ENCODE peak calls at places on chromosome 1, in six cellular contexts. J is T-helper 17 cell, P is NCI-H1105, R is colonic mucosa, Q is fibroblast of lung, U is NCI-H446 treated with DMSO at 0.1 percent for 48 hours. T is an unnamed sample.

GRCh38 chr1:54204199-54204598 is 4.2 kb downstream of the MRPL37 start:
- DNase-seq in J (no peak), P (no peak), R (no peak), Q (no peak), U (no peak), T (no peak)

GRCh38 chr1:178502856-178503255 is 6.1 kb upstream of the CLEC20A start:
- DNase-seq in J (no peak), P (no peak), R (no peak), Q (no peak), U (no peak), T (no peak)

GRCh38 chr1:170114916-170115315 is 30.8 kb upstream of the NTMT2 start:
- DNase-seq in J (no peak), P (no peak), R (no peak), Q (peak), U (no peak), T (no peak)

GRCh38 chr1:35622510-35623171 is 18.7 kb downstream of the PSMB2 start:
- DNase-seq in J (no peak), P (no peak), R (no peak), Q (no peak), U (no peak), T (no peak)

GRCh38 chr1:221456918-221457317 is 285.0 kb downstream of the DUSP10 start:
- DNase-seq in J (no peak), P (no peak), R (no peak), Q (peak), U (no peak), T (no peak)

GRCh38 chr1:177650947-177651346 is 318.9 kb downstream of the SEC16B start:
- DNase-seq in J (no peak), P (no peak), R (no peak), Q (no peak), U (no peak), T (no peak)

GRCh38 chr1:111593403-111594127 is 26.0 kb upstream of the RAP1A start:
- DNase-seq in J (no peak), P (no peak), R (no peak), Q (peak), U (no peak), T (no peak)

GRCh38 chr1:112260699-112261098 is 135.3 kb upstream of the CTTNBP2NL start:
- DNase-seq in J (no peak), P (no peak), R (no peak), Q (no peak), U (no peak), T (no peak)

GRCh38 chr1:111179968-111180533 is 20.4 kb downstream of the DENND2D start:
- DNase-seq in J (no peak), P (no peak), R (no peak), Q (no peak), U (no peak), T (no peak)

GRCh38 chr1:7940034-7940433 is 605 bp downstream of the TNFRSF9 start:
- DNase-seq in J (no peak), P (no peak), R (no peak), Q (no peak), U (no peak), T (no peak)

GRCh38 chr1:34125721-34126380 is 39.2 kb downstream of the CSMD2 start:
- DNase-seq in J (no peak), P (no peak), R (no peak), Q (peak), U (no peak), T (no peak)

GRCh38 chr1:25744140-25744581 is 55.8 kb upstream of the SELENON start:
- DNase-seq in J (no peak), P (no peak), R (peak), Q (peak), U (peak), T (no peak)

GRCh38 chr1:193408782-193409293 is 222.4 kb upstream of the B3GALT2 start:
- DNase-seq in J (peak), P (no peak), R (peak), Q (peak), U (no peak), T (no peak)

GRCh38 chr1:1299686-1300351 is 7.9 kb downstream of the ACAP3 start:
- DNase-seq in J (no peak), P (no peak), R (no peak), Q (no peak), U (no peak), T (peak)

GRCh38 chr1:89519779-89520358 is 4.8 kb upstream of the LRRC8B start:
- DNase-seq in J (no peak), P (peak), R (no peak), Q (peak), U (no peak), T (no peak)